ENCODE peak calls at places on chromosomes 5 and 9, in six cellular contexts. Q, O, I, S, G and A are unnamed samples.
A peak's percentile ranks its signal among the peaks of the same experiment; 100 is the strongest.

GRCh38 chr5:170467000-170467707 is 36.7 kb upstream of the KCNIP1 start:
- DNase-seq in Q (no peak), O (no peak), I (no peak), S (no peak), G (no peak), A (no peak)

GRCh38 chr5:32471784-32472183 is 27.2 kb upstream of the ZFR start:
- DNase-seq in Q (no peak), O (no peak), I (no peak), S (no peak), G (no peak), A (no peak)

GRCh38 chr9:26974927-26975326 is 18.7 kb downstream of the IFT74 start:
- DNase-seq in Q (no peak), O (no peak), I (no peak), S (no peak), G (no peak), A (no peak)

GRCh38 chr5:138874771-138875628 is at the start of gene LRRTM2:
- DNase-seq in Q (no peak), O (no peak), I (no peak), S (no peak), G (no peak), A (no peak)

GRCh38 chr5:88092938-88093635 is 175.6 kb downstream of the TMEM161B start:
- DNase-seq in Q (no peak), O (no peak), I (no peak), S (no peak), G (no peak), A (no peak)

GRCh38 chr5:95620030-95620869 is at the start of gene GPR150:
- DNase-seq in Q (peak; percentile 76), O (peak; percentile 61), I (peak; percentile 84), S (peak; percentile 78), G (peak; percentile 69), A (no peak)

GRCh38 chr5:140221697-140222223 is 46.8 kb downstream of the CYSTM1 start:
- DNase-seq in Q (no peak), O (no peak), I (no peak), S (no peak), G (no peak), A (no peak)

GRCh38 chr5:145554399-145554798 is 280.7 kb downstream of the PRELID2 start:
- DNase-seq in Q (no peak), O (no peak), I (no peak), S (peak; percentile 10), G (no peak), A (no peak)

GRCh38 chr5:96123418-96123817 is 161.8 kb upstream of the ELL2 start:
- DNase-seq in Q (no peak), O (no peak), I (no peak), S (no peak), G (no peak), A (no peak)

GRCh38 chr9:114072181-114073140 is 5.6 kb downstream of the AMBP start:
- DNase-seq in Q (peak; percentile 91), O (no peak), I (peak; percentile 71), S (peak; percentile 79), G (peak; percentile 50), A (no peak)

GRCh38 chr9:13719410-13719809 is 439.9 kb upstream of the MPDZ start:
- DNase-seq in Q (no peak), O (no peak), I (no peak), S (no peak), G (no peak), A (no peak)

GRCh38 chr5:68449380-68449779 is 233.8 kb downstream of the PIK3R1 start:
- DNase-seq in Q (peak; percentile 79), O (no peak), I (no peak), S (no peak), G (no peak), A (no peak)

GRCh38 chr5:54886866-54887265 is 98.5 kb downstream of the ESM1 start:
- DNase-seq in Q (no peak), O (no peak), I (no peak), S (no peak), G (no peak), A (no peak)

GRCh38 chr9:104388071-104388470 is 116.0 kb upstream of the OR13F1 start:
- DNase-seq in Q (no peak), O (no peak), I (no peak), S (no peak), G (no peak), A (no peak)

GRCh38 chr9:128706671-128707381 is 4.5 kb downstream of the PKN3 start:
- DNase-seq in Q (peak; percentile 57), O (no peak), I (peak; percentile 64), S (no peak), G (peak; percentile 38), A (no peak)

GRCh38 chr5:128350705-128351104 is 187.3 kb downstream of the FBN2 start:
- DNase-seq in Q (no peak), O (no peak), I (no peak), S (no peak), G (no peak), A (no peak)

GRCh38 chr5:132486318-132487094 is 4.1 kb downstream of the IRF1 start:
- DNase-seq in Q (peak; percentile 41), O (peak; percentile 20), I (peak; percentile 54), S (no peak), G (peak; percentile 46), A (no peak)

GRCh38 chr9:38488156-38488698 is 64.0 kb upstream of the IGFBPL1 start:
- DNase-seq in Q (no peak), O (no peak), I (no peak), S (no peak), G (no peak), A (no peak)

GRCh38 chr5:12672141-12672540 is 767.9 kb upstream of the CTNND2 start:
- DNase-seq in Q (no peak), O (no peak), I (no peak), S (no peak), G (no peak), A (no peak)

GRCh38 chr5:177429248-177430045 is 3.0 kb downstream of the GRK6 start:
- DNase-seq in Q (no peak), O (peak; percentile 90), I (peak; percentile 88), S (no peak), G (peak; percentile 55), A (no peak)
- H3K27ac ChIP-seq in Q (no peak overlapping the region), O (peak overlapping the region; percentile 77), I (peak overlapping the region; percentile 91), S (peak overlapping the region; percentile 30), G (peak overlapping the region; percentile 98), A (no peak overlapping the region)

GRCh38 chr9:134395727-134396257 is 69.5 kb downstream of the RXRA start:
- DNase-seq in Q (no peak), O (no peak), I (no peak), S (no peak), G (no peak), A (no peak)

GRCh38 chr9:134396825-134397224 is 70.6 kb downstream of the RXRA start:
- DNase-seq in Q (no peak), O (peak; percentile 72), I (no peak), S (no peak), G (no peak), A (no peak)

GRCh38 chr9:134396258-134396742 is 70.0 kb downstream of the RXRA start:
- DNase-seq in Q (no peak), O (peak; percentile 65), I (no peak), S (no peak), G (no peak), A (no peak)

GRCh38 chr9:134393582-134394280 is 67.5 kb downstream of the RXRA start:
- DNase-seq in Q (no peak), O (peak; percentile 49), I (no peak), S (no peak), G (no peak), A (no peak)

GRCh38 chr9:134395002-134395517 is 68.8 kb downstream of the RXRA start:
- DNase-seq in Q (no peak), O (no peak), I (no peak), S (no peak), G (no peak), A (no peak)
- H3K4me1 ChIP-seq in Q (peaks cover 68% of the 10 kb centered on the region), O (peaks cover 69% of the 10 kb centered on the region), I (peaks cover 67% of the 10 kb centered on the region), S (no peaks in the 10 kb centered on the region), G (peaks cover 32% of the 10 kb centered on the region), A (peaks cover 3% of the 10 kb centered on the region)

GRCh38 chr5:179909224-179909623 is 1.5 kb upstream of the TBC1D9B start:
- DNase-seq in Q (no peak), O (no peak), I (no peak), S (no peak), G (no peak), A (no peak)

GRCh38 chr5:179907570-179908324 is at the start of gene TBC1D9B:
- DNase-seq in Q (peak; percentile 80), O (peak; percentile 64), I (peak; percentile 88), S (peak; percentile 69), G (peak; percentile 83), A (no peak)

GRCh38 chr5:179906294-179906794 is 1.4 kb downstream of the TBC1D9B start:
- DNase-seq in Q (no peak), O (no peak), I (no peak), S (no peak), G (no peak), A (no peak)

GRCh38 chr5:179906795-179907569 is 715 bp downstream of the TBC1D9B start:
- DNase-seq in Q (no peak), O (peak; percentile 50), I (no peak), S (peak; percentile 39), G (peak; percentile 65), A (no peak)

DNA sequence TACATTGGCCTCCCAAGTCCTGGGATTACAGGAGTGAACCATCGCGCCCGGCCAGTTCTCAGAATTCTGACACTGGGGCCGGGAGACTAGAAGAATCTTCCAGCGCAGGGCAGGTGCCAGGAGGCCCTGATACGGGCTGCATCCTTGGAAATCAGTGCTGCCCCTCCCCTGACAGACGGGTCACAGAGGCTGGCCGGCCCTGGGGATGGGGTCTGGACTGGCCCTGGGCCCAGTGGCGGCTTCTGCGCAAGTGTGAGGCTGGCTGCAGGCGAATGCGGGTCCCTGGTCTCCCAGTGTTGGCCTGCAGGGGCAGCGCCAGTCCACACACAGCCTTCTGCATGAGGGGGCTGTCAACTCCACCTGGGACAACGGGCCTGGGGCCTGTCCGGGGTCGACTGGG is 831 bp upstream of the TBC1D9B start:
- DNase-seq in Q (no peak), O (no peak), I (no peak), S (peak; percentile 34), G (no peak), A (peak; percentile 37)
- H3K4me3 ChIP-seq in Q (peak overlapping the region; percentile 79), O (no peak overlapping the region), I (peak overlapping the region; percentile 57), S (peak overlapping the region; percentile 70), G (no peak overlapping the region), A (no peak overlapping the region)

GRCh38 chr5:7638456-7638855 is 212.5 kb downstream of the CFAP90 start:
- DNase-seq in Q (no peak), O (no peak), I (no peak), S (no peak), G (no peak), A (no peak)
- H3K27ac ChIP-seq in Q (no peak overlapping the region), O (no peak overlapping the region), I (no peak overlapping the region), S (no peak overlapping the region), G (no peak overlapping the region), A (no peak overlapping the region)

GRCh38 chr5:151208481-151208914 is 15.4 kb downstream of the CCDC69 start:
- DNase-seq in Q (no peak), O (no peak), I (no peak), S (no peak), G (no peak), A (no peak)
- H3K4me1 ChIP-seq in Q (no peaks in the 10 kb centered on the region), O (peaks cover 69% of the 10 kb centered on the region), I (peaks cover 55% of the 10 kb centered on the region), S (no peaks in the 10 kb centered on the region), G (peaks cover 38% of the 10 kb centered on the region), A (no peaks in the 10 kb centered on the region)